ENCODE peak calls at places on chromosome 1, in seven cellular contexts. L, O, M, D, R, Z and E are unnamed samples.
A peak's percentile ranks its signal among the peaks of the same experiment; 100 is the strongest.

GRCh38 chr1:204127597-204128242 is 24.1 kb downstream of the ETNK2 start:
- DNase-seq in L (peak; percentile 90), M (peak; percentile 86), R (peak; percentile 74), D (peak; percentile 63), O (peak; percentile 50), Z (no peak), E (no peak)

GRCh38 chr1:209526137-209526536 is 57.4 kb upstream of the CAMK1G start:
- DNase-seq in Z (no peak), L (no peak), D (no peak), R (no peak), M (no peak), O (no peak), E (no peak)

GRCh38 chr1:188364927-188365449 is 1536.2 kb downstream of the PLA2G4A start:
- DNase-seq in L (no peak), Z (no peak), D (no peak), M (no peak), O (no peak), R (no peak), E (no peak)

GRCh38 chr1:52423771-52424170 is 19.4 kb downstream of the PRPF38A start:
- DNase-seq in R (no peak), M (no peak), O (peak; percentile 27), D (no peak), Z (no peak), L (no peak), E (no peak)

GRCh38 chr1:111513410-111514020 is 10.1 kb upstream of the ADORA3 start:
- DNase-seq in R (no peak), D (no peak), L (peak; percentile 56), Z (no peak), M (no peak), O (no peak), E (no peak)

GRCh38 chr1:91774520-91775203 is 111.3 kb downstream of the TGFBR3 start:
- DNase-seq in R (no peak), D (no peak), L (no peak), M (no peak), O (no peak), Z (no peak), E (no peak)

GRCh38 chr1:10225573-10225972 is 15.2 kb downstream of the KIF1B start:
- DNase-seq in R (no peak), Z (no peak), D (no peak), M (no peak), L (no peak), O (no peak), E (no peak)

GRCh38 chr1:230127105-230128054 is 60.3 kb downstream of the GALNT2 start:
- DNase-seq in O (no peak), M (no peak), D (no peak), R (no peak), Z (no peak), L (no peak), E (no peak)

GRCh38 chr1:53285969-53286760 is 41.7 kb downstream of the LRP8 start:
- DNase-seq in M (no peak), D (no peak), O (no peak), Z (no peak), L (peak; percentile 29), R (no peak), E (no peak)

GRCh38 chr1:17672226-17672625 is 82.9 kb upstream of the ACTL8 start:
- DNase-seq in M (no peak), L (no peak), O (no peak), R (no peak), D (peak; percentile 75), Z (no peak), E (no peak)

GRCh38 chr1:149845416-149845815 is 54.0 kb upstream of the BOLA1 start:
- DNase-seq in M (no peak), O (peak; percentile 5), L (no peak), R (no peak), Z (no peak), D (peak; percentile 62), E (no peak)
- H3K4me1 ChIP-seq in M (peaks cover 24% of the 10 kb centered on the region), O (peaks cover 17% of the 10 kb centered on the region), L (peaks cover 18% of the 10 kb centered on the region), R (no peaks in the 10 kb centered on the region), Z (peaks cover 32% of the 10 kb centered on the region), D (peaks cover 40% of the 10 kb centered on the region), E (peaks cover 45% of the 10 kb centered on the region)

GRCh38 chr1:151946366-151946764 is 37.1 kb upstream of the THEM4 start:
- DNase-seq in M (no peak), L (no peak), O (no peak), Z (no peak), R (no peak), D (no peak), E (no peak)

GRCh38 chr1:151948506-151948905 is 39.2 kb upstream of the THEM4 start:
- DNase-seq in M (no peak), D (no peak), L (no peak), R (no peak), Z (no peak), O (no peak), E (no peak)

GRCh38 chr1:151945725-151946365 is 36.5 kb upstream of the THEM4 start:
- DNase-seq in Z (peak; percentile 78), R (peak; percentile 79), O (peak; percentile 87), M (no peak), L (peak; percentile 92), D (no peak), E (peak; percentile 94)

GRCh38 chr1:151944859-151945575 is 35.7 kb upstream of the THEM4 start:
- DNase-seq in Z (no peak), D (no peak), M (no peak), R (no peak), O (no peak), L (no peak), E (no peak)

GRCh38 chr1:151947140-151947539 is 37.8 kb upstream of the THEM4 start:
- DNase-seq in R (no peak), L (no peak), O (no peak), M (no peak), D (no peak), Z (no peak), E (no peak)
- H3K27ac ChIP-seq in R (no peak overlapping the region), L (no peak overlapping the region), O (no peak overlapping the region), M (no peak overlapping the region), D (no peak overlapping the region), Z (no peak overlapping the region), E (peak overlapping the region; percentile 92)

GRCh38 chr1:156746381-156746715 is 5.1 kb downstream of the HDGF start:
- DNase-seq in M (no peak), Z (no peak), O (no peak), L (no peak), R (no peak), D (no peak), E (no peak)
- H3K4me3 ChIP-seq in M (no peak overlapping the region), Z (peak overlapping the region; percentile 75), O (peak overlapping the region; percentile 43), L (peak overlapping the region; percentile 21), R (peak overlapping the region; percentile 97), D (peak overlapping the region; percentile 85), E (peak overlapping the region; percentile 67)

GRCh38 chr1:117657949-117658660 is 52.3 kb downstream of the TENT5C start:
- DNase-seq in M (no peak), R (no peak), L (no peak), Z (no peak), D (no peak), O (no peak), E (no peak)

GRCh38 chr1:117657031-117657430 is 51.2 kb downstream of the TENT5C start:
- DNase-seq in D (no peak), L (no peak), Z (no peak), O (no peak), R (no peak), M (no peak), E (no peak)

GRCh38 chr1:117659565-117660264 is 53.9 kb downstream of the TENT5C start:
- DNase-seq in L (no peak), M (no peak), D (peak; percentile 92), Z (no peak), R (no peak), O (no peak), E (no peak)

GRCh38 chr1:117660266-117660973 is 54.6 kb downstream of the TENT5C start:
- DNase-seq in D (no peak), R (no peak), O (no peak), L (no peak), M (no peak), Z (no peak), E (no peak)

GRCh38 chr1:117658676-117659075 is 52.8 kb downstream of the TENT5C start:
- DNase-seq in Z (no peak), O (peak; percentile 58), L (no peak), M (no peak), R (no peak), D (peak; percentile 93), E (no peak)
- H3K4me1 ChIP-seq in Z (no peaks in the 10 kb centered on the region), O (peaks cover 6% of the 10 kb centered on the region), L (no peaks in the 10 kb centered on the region), M (no peaks in the 10 kb centered on the region), R (no peaks in the 10 kb centered on the region), D (peaks cover 97% of the 10 kb centered on the region), E (peaks cover 14% of the 10 kb centered on the region)

GRCh38 chr1:101004061-101004460 is 21.5 kb downstream of the DPH5 start:
- DNase-seq in L (no peak), D (no peak), M (no peak), O (peak; percentile 3), R (no peak), Z (no peak), E (no peak)

GRCh38 chr1:101004666-101005065 is 20.9 kb downstream of the DPH5 start:
- DNase-seq in M (no peak), Z (no peak), R (no peak), D (no peak), O (no peak), L (no peak), E (no peak)

GRCh38 chr1:101002551-101002950 is 23.0 kb downstream of the DPH5 start:
- DNase-seq in Z (no peak), L (no peak), R (no peak), D (peak; percentile 5), M (no peak), O (no peak), E (no peak)

GRCh38 chr1:101005191-101005590 is 20.4 kb downstream of the DPH5 start:
- DNase-seq in D (no peak), O (no peak), L (no peak), R (no peak), Z (no peak), M (no peak), E (no peak)

DNA sequence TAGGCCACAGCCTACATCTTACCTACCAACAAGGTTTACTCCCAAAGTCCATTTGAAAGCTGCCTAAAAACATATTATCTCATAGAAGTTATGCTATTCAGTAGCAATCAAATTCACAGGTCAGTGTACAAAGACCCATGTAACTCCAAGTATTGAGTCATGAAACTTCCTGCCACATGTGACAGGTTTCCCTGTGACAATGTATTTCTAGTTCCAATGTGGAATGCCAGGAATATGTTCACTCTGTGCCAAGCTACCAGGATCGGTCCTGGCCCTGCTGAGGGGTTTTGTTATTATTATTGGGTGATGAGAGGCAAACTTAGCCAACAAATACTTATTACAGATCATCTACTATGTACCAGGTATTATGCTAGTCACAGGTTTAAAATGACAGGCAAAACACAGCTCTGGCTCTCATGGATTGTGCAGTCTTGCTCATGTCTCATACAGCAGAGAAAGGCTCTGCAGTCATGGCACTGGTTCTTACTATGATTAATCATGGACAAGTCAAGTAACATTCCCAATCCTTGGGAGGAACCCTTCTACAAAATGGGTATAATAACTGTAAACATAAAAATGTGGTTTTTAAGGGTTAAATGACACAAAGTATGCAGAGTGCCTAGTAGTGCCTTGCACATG is 22.5 kb downstream of the DPH5 start:
- DNase-seq in Z (no peak), L (no peak), M (no peak), R (no peak), D (no peak), O (no peak), E (no peak)
- H3K27ac ChIP-seq in Z (peak overlapping the region; percentile 4), L (no peak overlapping the region), M (peak overlapping the region; percentile 20), R (peak overlapping the region; percentile 14), D (no peak overlapping the region), O (no peak overlapping the region), E (peak overlapping the region; percentile 48)

GRCh38 chr1:7962636-7963377 is 1.3 kb downstream of the PARK7 start:
- DNase-seq in M (no peak), R (no peak), D (no peak), L (peak; percentile 17), Z (no peak), O (no peak), E (no peak)
- H3K4me3 ChIP-seq in M (no peak overlapping the region), R (no peak overlapping the region), D (peak overlapping the region; percentile 84), L (peak overlapping the region; percentile 98), Z (peak overlapping the region; percentile 72), O (no peak overlapping the region), E (peak overlapping the region; percentile 63)